ENCODE peak calls at places on chromosomes 16 and 17, in ten cellular contexts. W is AG20443; U is stimulated activated CD8-positive, alpha-beta memory T cell treated with anti-CD3 and anti-CD28 coated beads, Interleukin-7, amount 100 ng/mL, for 1 hour; Q is nephron progenitor cell; K is HFF-Myc; H is thoracic aorta; M is NCI-H510A treated with DMSO at 0.1 percent for 48 hours; D is activated T-cell treated with anti-CD3 and anti-CD28 coated beads, Interleukin-2, amount 50 U/mL, for 72 hours; E is GM20000; P is GM03348. A is an unnamed sample.
A peak's percentile ranks its signal among the peaks of the same experiment; 100 is the strongest.

GRCh38 chr16:86578499-86579267 is at the start of gene FOXL1:
- DNase-seq in D (no peak), U (no peak), Q (peak; percentile 58), E (no peak), M (no peak), K (no peak), P (peak; percentile 78), H (no peak), W (peak; percentile 66), A (no peak)

GRCh38 chr17:10183931-10184930 is 14.2 kb downstream of the GAS7 start:
- DNase-seq in W (no peak), K (no peak), U (no peak), H (no peak), D (no peak), P (no peak), Q (no peak), E (no peak), M (no peak), A (no peak)

GRCh38 chr17:82231562-82232321 is 2.9 kb downstream of the SLC16A3 start:
- DNase-seq in E (no peak), P (no peak), Q (peak; percentile 61), U (no peak), M (peak; percentile 31), H (no peak), K (no peak), D (no peak), W (peak; percentile 43), A (peak; percentile 77)

GRCh38 chr17:50861822-50862528 is 4.2 kb downstream of the TOB1 start:
- DNase-seq in K (no peak), P (no peak), E (no peak), U (no peak), W (no peak), D (no peak), H (no peak), Q (no peak), M (no peak), A (no peak)

GRCh38 chr17:40472733-40473452 is 28.5 kb downstream of the TNS4 start:
- DNase-seq in M (no peak), W (no peak), H (no peak), Q (no peak), P (no peak), D (no peak), K (no peak), E (no peak), U (no peak), A (no peak)

GRCh38 chr17:67582632-67583230 is 135.0 kb upstream of the NOL11 start:
- DNase-seq in H (no peak), U (no peak), D (no peak), Q (no peak), M (peak; percentile 93), E (no peak), K (no peak), P (no peak), W (no peak), A (peak; percentile 47)

GRCh38 chr17:39069114-39069756 is 82.2 kb downstream of the PLXDC1 start:
- DNase-seq in D (peak; percentile 18), E (peak; percentile 68), P (peak; percentile 79), M (peak; percentile 31), K (no peak), Q (no peak), H (no peak), U (no peak), W (peak; percentile 79), A (no peak)

GRCh38 chr17:29742210-29742513 is 119.5 kb upstream of the CORO6 start:
- DNase-seq in P (no peak), M (no peak), E (no peak), U (no peak), H (no peak), K (no peak), D (no peak), Q (no peak), W (no peak), A (no peak)

GRCh38 chr16:88686062-88686438 is 257 bp downstream of the SNAI3 start:
- DNase-seq in Q (no peak), W (peak; percentile 49), H (no peak), K (no peak), E (no peak), M (peak; percentile 67), D (peak; percentile 42), P (peak; percentile 53), U (no peak), A (no peak)

GRCh38 chr16:78727536-78727935 is 628.1 kb downstream of the WWOX start:
- DNase-seq in D (no peak), K (no peak), U (no peak), E (no peak), P (no peak), W (no peak), M (no peak), H (no peak), Q (no peak), A (no peak)

GRCh38 chr16:69095179-69095578 is 10.3 kb upstream of the HAS3 start:
- DNase-seq in D (no peak), Q (no peak), U (no peak), K (no peak), M (no peak), H (no peak), W (no peak), E (no peak), P (no peak), A (no peak)

GRCh38 chr17:64413505-64413904 is 22.8 kb upstream of the PECAM1 start:
- DNase-seq in E (peak; percentile 51), Q (no peak), H (no peak), K (no peak), P (no peak), U (no peak), W (no peak), M (no peak), D (no peak), A (no peak)

GRCh38 chr16:12502671-12503070 is 301.0 kb downstream of the CPPED1 start:
- DNase-seq in D (no peak), M (no peak), W (no peak), U (no peak), K (no peak), H (no peak), E (no peak), Q (no peak), P (no peak), A (no peak)

GRCh38 chr16:79008036-79008868 is 592.3 kb downstream of the MAF start:
- DNase-seq in U (no peak), Q (no peak), D (peak; percentile 17), W (no peak), M (no peak), E (no peak), K (no peak), P (no peak), H (no peak), A (no peak)

GRCh38 chr16:69831212-69832123 is 69.3 kb downstream of the WWP2 start:
- DNase-seq in D (no peak), E (no peak), U (no peak), Q (no peak), H (no peak), M (no peak), P (peak; percentile 31), K (no peak), W (peak; percentile 40), A (no peak)

GRCh38 chr17:14297161-14297851 is 3.6 kb upstream of the HS3ST3B1 start:
- DNase-seq in P (peak; percentile 91), H (no peak), W (peak; percentile 87), M (no peak), K (no peak), D (peak; percentile 56), U (no peak), Q (peak; percentile 74), E (peak; percentile 36), A (peak; percentile 70)

GRCh38 chr16:16007743-16008111 is 58.3 kb downstream of the ABCC1 start:
- DNase-seq in M (no peak), U (no peak), K (no peak), E (peak; percentile 82), W (no peak), H (no peak), D (no peak), P (no peak), Q (no peak), A (no peak)

GRCh38 chr16:80318107-80318506 is 222.7 kb upstream of the DYNLRB2 start:
- DNase-seq in H (no peak), Q (no peak), K (no peak), M (no peak), W (no peak), D (no peak), P (no peak), E (no peak), U (no peak), A (no peak)

GRCh38 chr16:52545157-52545543 is 1.8 kb downstream of the TOX3 start:
- DNase-seq in K (no peak), M (peak; percentile 35), D (no peak), Q (no peak), E (no peak), U (no peak), H (no peak), W (no peak), P (no peak), A (no peak)

GRCh38 chr16:52114414-52114813 is 432.5 kb downstream of the TOX3 start:
- DNase-seq in U (no peak), E (no peak), M (peak; percentile 30), H (no peak), Q (no peak), W (no peak), D (no peak), K (no peak), P (no peak), A (no peak)

GRCh38 chr16:84340305-84341040 is 27.9 kb upstream of the ATP2C2 start:
- DNase-seq in Q (no peak), W (no peak), D (no peak), E (no peak), H (no peak), K (no peak), M (no peak), U (no peak), P (no peak), A (no peak)

GRCh38 chr16:63385714-63386113 is 1349.5 kb upstream of the CDH8 start:
- DNase-seq in Q (no peak), K (no peak), U (no peak), P (no peak), D (no peak), M (no peak), W (no peak), H (no peak), E (no peak), A (no peak)

GRCh38 chr16:57614546-57615343 is 13.7 kb upstream of the ADGRG1 start:
- DNase-seq in Q (no peak), U (no peak), D (peak; percentile 80), W (no peak), M (no peak), P (no peak), E (no peak), K (no peak), H (no peak), A (no peak)

GRCh38 chr17:45808845-45809244 is 24.7 kb downstream of the CRHR1 start:
- DNase-seq in D (no peak), P (no peak), H (no peak), E (no peak), M (no peak), U (no peak), K (no peak), Q (no peak), W (no peak), A (no peak)

GRCh38 chr17:6576038-6576437 is 19.7 kb upstream of the PITPNM3 start:
- DNase-seq in E (no peak), U (no peak), H (no peak), W (no peak), Q (no peak), M (no peak), P (no peak), D (no peak), K (no peak), A (no peak)

GRCh38 chr16:11624645-11625607 is 38.2 kb upstream of the LITAF start:
- DNase-seq in W (peak; percentile 57), Q (no peak), K (no peak), D (no peak), M (no peak), E (no peak), P (peak; percentile 41), H (no peak), U (no peak), A (no peak)

GRCh38 chr17:39951924-39952664 is 10.7 kb upstream of the GSDMA start:
- DNase-seq in K (no peak), P (no peak), U (no peak), E (no peak), H (no peak), W (no peak), M (no peak), D (peak; percentile 9), Q (no peak), A (peak; percentile 40)

GRCh38 chr16:49499018-49499785 is 125.6 kb downstream of the C16orf78 start:
- DNase-seq in E (no peak), P (no peak), D (no peak), H (no peak), U (no peak), W (no peak), M (no peak), K (no peak), Q (no peak), A (peak; percentile 4)

A was measured in ovary.